ENCODE peak calls at places on chromosomes 13 and 19, in ten cellular contexts. L, P, T, J, W, R, A, D, B and C are unnamed samples.

GRCh38 chr19:42185281-42185680 is 32.2 kb downstream of the DEDD2 start:
- DNase-seq in L (no peak), P (no peak), T (no peak), J (no peak), W (no peak), R (no peak), A (no peak), D (no peak), B (no peak), C (peak; percentile 35)

GRCh38 chr13:46569471-46569870 is 16.5 kb downstream of the LRCH1 start:
- DNase-seq in L (no peak), P (no peak), T (no peak), J (no peak), W (no peak), R (no peak), A (no peak), D (no peak), B (no peak), C (no peak)

GRCh38 chr19:54424660-54425381 is 9.6 kb downstream of the TTYH1 start:
- DNase-seq in L (no peak), P (no peak), T (no peak), J (no peak), W (no peak), R (no peak), A (no peak), D (no peak), B (no peak), C (no peak)

GRCh38 chr13:50319603-50320296 is 304.5 kb downstream of the KCNRG start:
- DNase-seq in L (no peak), P (no peak), T (no peak), J (peak; percentile 17), W (no peak), R (no peak), A (no peak), D (no peak), B (peak; percentile 35), C (peak; percentile 35)

GRCh38 chr13:40910324-40911050 is 108.6 kb downstream of the ELF1 start:
- DNase-seq in L (no peak), P (no peak), T (no peak), J (no peak), W (no peak), R (no peak), A (no peak), D (no peak), B (no peak), C (no peak)

GRCh38 chr19:43691755-43692154 is 21.8 kb upstream of the PLAUR start:
- DNase-seq in L (no peak), P (no peak), T (no peak), J (no peak), W (no peak), R (no peak), A (no peak), D (no peak), B (no peak), C (no peak)

GRCh38 chr19:28475525-28475924 is 737.4 kb downstream of the UQCRFS1 start:
- DNase-seq in L (no peak), P (no peak), T (no peak), J (no peak), W (no peak), R (no peak), A (no peak), D (no peak), B (no peak), C (no peak)

GRCh38 chr13:31018511-31018910 is 86.1 kb downstream of the TEX26 start:
- DNase-seq in L (no peak), P (no peak), T (no peak), J (no peak), W (no peak), R (no peak), A (no peak), D (no peak), B (no peak), C (no peak)

GRCh38 chr19:37809366-37809765 is 30.0 kb upstream of the ZNF573 start:
- DNase-seq in L (no peak), P (no peak), T (no peak), J (no peak), W (no peak), R (no peak), A (no peak), D (no peak), B (no peak), C (no peak)

GRCh38 chr19:51124729-51125128 is at the start of gene SIGLEC9:
- DNase-seq in L (no peak), P (no peak), T (no peak), J (no peak), W (no peak), R (no peak), A (no peak), D (peak; percentile 74), B (no peak), C (no peak)

GRCh38 chr19:4119763-4120162 is 4.2 kb downstream of the MAP2K2 start:
- DNase-seq in L (no peak), P (no peak), T (no peak), J (no peak), W (no peak), R (no peak), A (no peak), D (no peak), B (no peak), C (no peak)

GRCh38 chr19:12938536-12939291 is at the start of gene CALR:
- DNase-seq in L (no peak), P (no peak), T (no peak), J (no peak), W (no peak), R (peak; percentile 19), A (peak; percentile 64), D (no peak), B (no peak), C (no peak)

GRCh38 chr19:40322951-40323615 is 25.1 kb downstream of the C19orf47 start:
- DNase-seq in L (no peak), P (no peak), T (no peak), J (no peak), W (no peak), R (no peak), A (no peak), D (peak; percentile 40), B (no peak), C (no peak)

GRCh38 chr13:21022694-21023325 is 38.6 kb downstream of the LATS2 start:
- DNase-seq in L (no peak), P (no peak), T (peak; percentile 11), J (no peak), W (no peak), R (no peak), A (no peak), D (no peak), B (no peak), C (no peak)

GRCh38 chr13:98842074-98842473 is 89.6 kb upstream of the SLC15A1 start:
- DNase-seq in L (no peak), P (no peak), T (no peak), J (no peak), W (no peak), R (no peak), A (no peak), D (no peak), B (no peak), C (no peak)

GRCh38 chr13:34044041-34044440 is 226.1 kb downstream of the RFC3 start:
- DNase-seq in L (no peak), P (no peak), T (no peak), J (peak; percentile 29), W (no peak), R (no peak), A (no peak), D (no peak), B (no peak), C (no peak)

GRCh38 chr13:32381539-32381938 is 46.4 kb downstream of the N4BP2L1 start:
- DNase-seq in L (no peak), P (no peak), T (peak; percentile 8), J (no peak), W (no peak), R (peak; percentile 2), A (no peak), D (no peak), B (no peak), C (peak; percentile 54)

GRCh38 chr13:113205428-113205931 is 3.0 kb downstream of the PCID2 start:
- DNase-seq in L (no peak), P (no peak), T (no peak), J (no peak), W (no peak), R (no peak), A (no peak), D (no peak), B (no peak), C (no peak)

GRCh38 chr13:97300871-97301270 is 78.7 kb downstream of the MBNL2 start:
- DNase-seq in L (no peak), P (no peak), T (no peak), J (no peak), W (no peak), R (no peak), A (no peak), D (no peak), B (no peak), C (no peak)

GRCh38 chr19:2312819-2313501 is 5.0 kb upstream of the LINGO3 start:
- DNase-seq in L (no peak), P (no peak), T (no peak), J (no peak), W (no peak), R (no peak), A (no peak), D (no peak), B (no peak), C (no peak)

GRCh38 chr13:72920097-72920496 is 138.2 kb downstream of the PIBF1 start:
- DNase-seq in L (no peak), P (no peak), T (no peak), J (no peak), W (no peak), R (no peak), A (no peak), D (no peak), B (no peak), C (no peak)

GRCh38 chr13:42997381-42997780 is 5.3 kb upstream of the EPSTI1 start:
- DNase-seq in L (no peak), P (no peak), T (no peak), J (no peak), W (no peak), R (no peak), A (no peak), D (no peak), B (no peak), C (no peak)

GRCh38 chr19:50333737-50334617 is 4.8 kb upstream of the KCNC3 start:
- DNase-seq in L (peak; percentile 87), P (peak; percentile 91), T (peak; percentile 93), J (no peak), W (peak; percentile 43), R (peak; percentile 90), A (peak; percentile 84), D (peak; percentile 92), B (no peak), C (peak; percentile 75)

GRCh38 chr13:53174550-53174949 is 145.9 kb downstream of the OLFM4 start:
- DNase-seq in L (no peak), P (no peak), T (no peak), J (no peak), W (no peak), R (no peak), A (no peak), D (no peak), B (no peak), C (no peak)

GRCh38 chr19:2561895-2562294 is 86.0 kb downstream of the GADD45B start:
- DNase-seq in L (peak; percentile 71), P (no peak), T (no peak), J (no peak), W (no peak), R (no peak), A (peak; percentile 79), D (no peak), B (no peak), C (peak; percentile 96)

GRCh38 chr19:35755550-35756371 is 1.1 kb downstream of the HSPB6 start:
- DNase-seq in L (peak; percentile 63), P (no peak), T (no peak), J (no peak), W (peak; percentile 97), R (no peak), A (no peak), D (peak; percentile 77), B (no peak), C (peak; percentile 64)